ENCODE peak calls at places on chromosomes 4 and X, in five cellular contexts. G is right lobe of liver, A is PC-9, E is tibial nerve, C is Peyer's patch. K is an unnamed sample. For H3K27me3, the result is how much of the 10 kb centered on the place peaks cover.

GRCh38 chr4:85005865-85006377 is 39.4 kb upstream of the WDFY3 start:
- DNase-seq in G (no peak), A (no peak), E (no peak), C (no peak), K (peak)

GRCh38 chr4:78659264-78659663 is 107.7 kb downstream of the ANXA3 start:
- DNase-seq in G (no peak), A (no peak), E (no peak), C (no peak), K (no peak)

GRCh38 chrX:3066555-3066954 is 25.3 kb downstream of the ARSF start:
- DNase-seq in G (peak), A (no peak), E (no peak), C (no peak), K (no peak)

GRCh38 chr4:164154416-164154815 is 599.5 kb upstream of the SMIM31 start:
- DNase-seq in G (no peak), A (no peak), E (no peak), C (no peak), K (no peak)

GRCh38 chr4:100590308-100590707 is 72.5 kb upstream of the EMCN start:
- DNase-seq in G (no peak), A (no peak), E (no peak), C (no peak), K (no peak)

GRCh38 chr4:55136634-55137033 is 11.2 kb upstream of the KDR start:
- DNase-seq in G (no peak), A (no peak), E (no peak), C (no peak), K (no peak)

GRCh38 chr4:56220261-56220660 is 167.0 kb downstream of the AASDH start:
- DNase-seq in G (no peak), A (no peak), E (no peak), C (no peak), K (peak)

GRCh38 chr4:85426366-85426765 is 48.6 kb upstream of the ARHGAP24 start:
- DNase-seq in G (no peak), A (no peak), E (no peak), C (no peak), K (no peak)

GRCh38 chr4:166143227-166143626 is 270.2 kb downstream of the TLL1 start:
- DNase-seq in G (no peak), A (no peak), E (no peak), C (no peak), K (no peak)

GRCh38 chr4:109560687-109561452 is 824 bp downstream of the MCUB start:
- DNase-seq in G (no peak), A (peak), E (no peak), C (peak), K (peak)

GRCh38 chr4:113978561-113979156 is 788 bp downstream of the ARSJ start:
- DNase-seq in G (peak), A (no peak), E (no peak), C (no peak), K (no peak)

GRCh38 chr4:22129454-22130075 is 181.0 kb upstream of the KCNIP4 start:
- DNase-seq in G (no peak), A (no peak), E (no peak), C (no peak), K (no peak)

GRCh38 chr4:73434311-73434710 is 1.7 kb upstream of the AFP start:
- DNase-seq in G (no peak), A (no peak), E (no peak), C (no peak), K (no peak)

GRCh38 chrX:104486691-104487090 is 79.3 kb upstream of the IL1RAPL2 start:
- DNase-seq in G (no peak), A (no peak), E (no peak), C (no peak), K (no peak)

GRCh38 chr4:48085821-48086602 is 48.0 kb downstream of the TXK start:
- DNase-seq in G (no peak), A (peak), E (no peak), C (no peak), K (no peak)

GRCh38 chr4:147173797-147174196 is 228.1 kb upstream of the TTC29 start:
- DNase-seq in G (no peak), A (no peak), E (no peak), C (no peak), K (no peak)

GRCh38 chr4:147174561-147174960 is 228.9 kb upstream of the TTC29 start:
- DNase-seq in G (no peak), A (no peak), E (no peak), C (no peak), K (no peak)

GRCh38 chr4:147173317-147173716 is 227.7 kb upstream of the TTC29 start:
- DNase-seq in G (no peak), A (no peak), E (no peak), C (no peak), K (no peak)

GRCh38 chr4:147175460-147176025 is 229.9 kb upstream of the TTC29 start:
- DNase-seq in G (no peak), A (no peak), E (no peak), C (no peak), K (no peak)
- H3K27ac ChIP-seq in G (no peak), A (no peak), E (no peak), C (no peak), K (no peak)

DNA sequence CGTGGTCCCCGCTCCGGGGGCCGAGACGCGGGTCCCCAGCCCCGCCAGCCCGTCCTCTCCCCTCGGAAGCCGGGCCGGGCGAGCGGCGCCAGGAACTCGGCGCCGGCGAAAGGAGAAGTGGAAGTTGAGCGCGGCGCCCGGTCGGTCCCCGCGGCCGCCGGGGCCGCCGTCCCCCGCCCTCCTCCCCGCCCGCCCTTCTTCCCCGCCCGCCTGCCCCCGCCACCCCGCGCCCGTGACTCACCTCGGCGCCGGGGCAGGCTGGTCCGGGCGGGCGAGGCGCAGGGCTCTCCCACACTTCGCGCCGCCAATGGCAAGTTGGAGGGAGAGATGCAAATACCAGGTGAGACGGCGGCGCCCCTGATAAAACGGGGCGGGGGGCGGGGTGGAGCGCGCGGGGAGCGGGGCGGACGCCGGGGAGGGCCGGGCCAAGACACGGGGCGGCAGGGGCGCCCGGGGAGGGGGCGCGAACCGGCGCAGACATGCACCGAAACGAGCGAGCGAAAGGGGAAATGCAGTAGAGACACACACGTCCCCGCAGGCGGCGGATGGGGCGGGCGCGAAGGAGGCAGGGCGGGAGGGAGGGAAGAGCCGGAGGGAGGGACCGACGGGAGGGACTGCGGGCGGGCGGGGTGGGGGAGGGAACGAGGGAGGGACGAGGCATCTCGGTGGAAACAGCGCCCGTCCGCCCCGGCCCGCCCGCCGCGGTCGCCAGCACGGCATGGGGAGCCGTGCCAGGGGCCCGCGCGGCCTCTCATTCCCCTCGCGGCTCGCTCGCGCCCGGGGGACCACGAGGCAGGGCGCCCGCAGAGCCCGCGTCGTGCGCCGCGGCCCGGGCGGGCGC is at the start of gene ELF4:
- DNase-seq in G (no peak), A (peak), E (no peak), C (peak), K (no peak)
- H3K27me3 ChIP-seq in G (under half), A (under half), E (under half), C (under half), K (under half)

GRCh38 chrX:44314259-44314734 is 29.2 kb downstream of the EFHC2 start:
- DNase-seq in G (no peak), A (peak), E (no peak), C (no peak), K (peak)
- H3K27ac ChIP-seq in G (no peak), A (no peak), E (no peak), C (no peak), K (no peak)

DNA sequence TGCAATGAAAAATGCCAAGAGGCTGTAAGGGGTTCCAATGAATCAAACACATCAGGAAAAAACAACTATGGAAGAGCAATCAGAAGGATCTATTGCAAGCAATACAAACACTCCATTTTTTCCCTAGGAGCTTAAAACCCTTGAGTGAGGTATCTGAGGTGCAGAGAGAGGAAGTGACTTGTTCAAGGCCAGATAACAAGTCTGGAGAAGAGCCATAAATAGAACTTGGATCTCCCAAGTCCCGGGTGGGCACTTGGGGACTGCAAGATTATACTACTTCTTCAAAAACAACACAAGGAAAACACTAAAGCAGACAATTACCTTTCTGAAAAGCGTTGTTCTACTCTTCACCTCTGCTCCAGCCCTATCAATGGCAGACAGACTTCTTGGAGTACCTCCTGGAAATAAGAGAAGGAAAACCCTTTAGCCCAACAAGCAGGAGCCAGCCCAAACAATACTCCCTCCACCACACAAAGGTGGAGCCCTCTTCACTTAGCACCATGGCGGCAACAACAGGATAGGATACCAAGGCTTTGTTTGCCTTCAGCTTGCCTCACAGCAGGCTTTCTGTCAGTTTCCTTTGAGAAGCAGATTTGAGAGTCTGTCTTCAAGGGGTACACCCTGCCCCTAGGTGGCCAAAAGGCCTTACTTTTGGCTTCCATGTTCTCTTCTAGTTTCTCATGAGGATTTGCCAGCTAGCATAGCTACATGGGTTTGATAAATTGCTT is 26.0 kb downstream of the AIFM1 start:
- DNase-seq in G (no peak), A (no peak), E (no peak), C (no peak), K (no peak)
- H3K27me3 ChIP-seq in G (under half), A (under half), E (under half), C (under half), K (under half)

GRCh38 chr4:140049924-140050681 is 103.9 kb downstream of the MAML3 start:
- DNase-seq in G (no peak), A (no peak), E (no peak), C (no peak), K (no peak)
- H3K27ac ChIP-seq in G (no peak), A (peak), E (no peak), C (peak), K (no peak)

K was measured in AG04450.